ENCODE peak calls at places on chromosomes 2 and 18, in six cellular contexts. B is kidney epithelial cell, L is bronchial epithelial cell, R is pancreas, G is foreskin fibroblast, D is left ventricle myocardium inferior. V is an unnamed sample.

GRCh38 chr18:79632765-79633164 is 46.8 kb upstream of the CTDP1 start:
- DNase-seq in B (no peak), L (no peak), R (no peak), G (no peak), D (no peak), V (no peak)

GRCh38 chr2:145065278-145065677 is 545.4 kb upstream of the ZEB2 start:
- DNase-seq in B (no peak), L (no peak), R (no peak), G (no peak), D (no peak), V (no peak)

GRCh38 chr2:161019311-161019710 is 140.9 kb upstream of the TANK start:
- DNase-seq in B (no peak), L (no peak), R (no peak), G (peak), D (no peak), V (no peak)

GRCh38 chr2:23383087-23383486 is 1.9 kb upstream of the KLHL29 start:
- DNase-seq in B (no peak), L (no peak), R (no peak), G (no peak), D (no peak), V (no peak)

GRCh38 chr2:9771481-9772017 is 71.7 kb upstream of the TAF1B start:
- DNase-seq in B (peak), L (no peak), R (no peak), G (peak), D (no peak), V (no peak)

GRCh38 chr18:46039967-46040746 is 31.9 kb downstream of the PSTPIP2 start:
- DNase-seq in B (no peak), L (no peak), R (no peak), G (no peak), D (no peak), V (no peak)

GRCh38 chr2:167028503-167028902 is 140.2 kb downstream of the XIRP2 start:
- DNase-seq in B (no peak), L (no peak), R (no peak), G (no peak), D (no peak), V (no peak)

GRCh38 chr2:10006248-10007147 is 36.9 kb upstream of the KLF11 start:
- DNase-seq in B (no peak), L (no peak), R (peak), G (no peak), D (peak), V (peak)

GRCh38 chr2:220466251-220466691 is 838.8 kb downstream of the SLC4A3 start:
- DNase-seq in B (no peak), L (no peak), R (no peak), G (peak), D (no peak), V (no peak)

GRCh38 chr18:31278609-31279071 is 39.3 kb upstream of the DSG1 start:
- DNase-seq in B (no peak), L (no peak), R (no peak), G (no peak), D (no peak), V (peak)

GRCh38 chr2:44866131-44866530 is 75.4 kb upstream of the SIX3 start:
- DNase-seq in B (no peak), L (no peak), R (no peak), G (no peak), D (no peak), V (no peak)

GRCh38 chr2:140988597-140988996 is 1142.2 kb downstream of the LRP1B start:
- DNase-seq in B (no peak), L (peak), R (no peak), G (peak), D (no peak), V (peak)

GRCh38 chr2:237365671-237366070 is 48.3 kb downstream of the COL6A3 start:
- DNase-seq in B (no peak), L (no peak), R (no peak), G (no peak), D (no peak), V (no peak)

GRCh38 chr2:119175517-119175916 is 17.0 kb upstream of the C1QL2 start:
- DNase-seq in B (no peak), L (no peak), R (no peak), G (no peak), D (no peak), V (no peak)

GRCh38 chr2:16136461-16137035 is 196.2 kb downstream of the MYCN start:
- DNase-seq in B (no peak), L (no peak), R (no peak), G (no peak), D (no peak), V (no peak)

DNA sequence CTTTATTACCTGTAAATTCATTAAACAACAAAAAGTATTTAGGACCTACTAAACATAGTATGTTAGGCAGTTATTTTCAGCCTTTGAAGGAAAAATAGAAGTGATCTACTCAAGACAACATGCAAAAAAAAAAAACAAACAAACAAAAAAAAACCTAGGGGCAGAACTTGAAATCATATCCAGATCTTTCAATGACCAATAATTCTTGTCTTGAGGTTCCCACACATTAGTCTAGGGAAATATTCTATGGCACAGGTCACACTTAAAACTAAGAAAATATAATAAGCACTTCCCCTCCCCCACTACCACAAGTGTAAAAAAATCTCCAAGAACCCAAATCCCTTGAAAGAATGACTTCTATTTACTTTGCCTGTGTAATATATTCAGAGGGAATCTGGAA is 3.6 kb downstream of the PELI1 start:
- DNase-seq in B (no peak), L (no peak), R (no peak), G (no peak), D (no peak), V (no peak)
- H3K4me3 ChIP-seq in B (no peak), L (no peak), R (no peak), G (no peak), D (peak), V (no peak)

GRCh38 chr2:43481927-43482542 is 113.8 kb downstream of the THADA start:
- DNase-seq in B (no peak), L (no peak), R (no peak), G (no peak), D (no peak), V (no peak)

GRCh38 chr2:43486604-43487003 is 109.2 kb downstream of the THADA start:
- DNase-seq in B (no peak), L (no peak), R (no peak), G (peak), D (no peak), V (peak)

GRCh38 chr2:43480874-43481273 is 115.0 kb downstream of the THADA start:
- DNase-seq in B (no peak), L (no peak), R (no peak), G (no peak), D (no peak), V (no peak)

GRCh38 chr2:43484323-43484930 is 111.4 kb downstream of the THADA start:
- DNase-seq in B (peak), L (peak), R (no peak), G (peak), D (no peak), V (peak)

GRCh38 chr2:43482974-43483373 is 112.9 kb downstream of the THADA start:
- DNase-seq in B (peak), L (peak), R (no peak), G (no peak), D (no peak), V (peak)
- H3K4me3 ChIP-seq in B (no peak), L (no peak), R (no peak), G (no peak), D (no peak), V (no peak)

GRCh38 chr2:212595036-212595654 is 56.5 kb upstream of the ERBB4 start:
- DNase-seq in B (no peak), L (peak), R (no peak), G (peak), D (no peak), V (peak)
- H3K4me3 ChIP-seq in B (no peak), L (no peak), R (no peak), G (no peak), D (no peak), V (no peak)

GRCh38 chr2:219435701-219436100 is 1.1 kb downstream of the SPEG start:
- DNase-seq in B (no peak), L (no peak), R (no peak), G (no peak), D (no peak), V (no peak)
- H3K4me3 ChIP-seq in B (no peak), L (no peak), R (no peak), G (no peak), D (peak), V (no peak)

GRCh38 chr2:64641585-64641984 is 12.1 kb downstream of the SERTAD2 start:
- DNase-seq in B (no peak), L (no peak), R (no peak), G (no peak), D (no peak), V (no peak)

GRCh38 chr2:64644240-64645013 is 9.3 kb downstream of the SERTAD2 start:
- DNase-seq in B (no peak), L (peak), R (peak), G (peak), D (peak), V (peak)

GRCh38 chr2:64645014-64645418 is 8.7 kb downstream of the SERTAD2 start:
- DNase-seq in B (no peak), L (peak), R (no peak), G (peak), D (peak), V (peak)

GRCh38 chr2:64646007-64646880 is 7.5 kb downstream of the SERTAD2 start:
- DNase-seq in B (no peak), L (peak), R (peak), G (peak), D (peak), V (peak)

GRCh38 chr2:64643838-64644219 is 9.9 kb downstream of the SERTAD2 start:
- DNase-seq in B (no peak), L (no peak), R (no peak), G (no peak), D (no peak), V (no peak)
- H3K4me3 ChIP-seq in B (no peak), L (no peak), R (no peak), G (peak), D (peak), V (peak)

DNA sequence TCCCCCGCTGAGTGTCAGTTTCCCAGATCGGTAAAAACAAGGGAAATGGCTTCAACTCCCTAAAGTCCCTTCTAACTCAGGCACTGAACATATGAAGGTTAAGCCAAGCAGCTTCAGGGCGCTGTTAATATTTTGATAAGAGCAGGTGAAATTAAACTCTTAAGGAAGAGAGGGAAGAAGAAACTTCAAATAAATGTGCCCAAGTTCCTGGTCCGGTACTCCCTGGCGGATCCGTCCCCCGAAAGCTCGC is 564 bp downstream of the TRABD2A start:
- DNase-seq in B (no peak), L (no peak), R (no peak), G (no peak), D (no peak), V (no peak)
- H3K4me3 ChIP-seq in B (peak), L (peak), R (peak), G (peak), D (peak), V (peak)

GRCh38 chr2:149383340-149383739 is 53.0 kb downstream of the LYPD6 start:
- DNase-seq in B (no peak), L (peak), R (no peak), G (peak), D (no peak), V (peak)
- H3K4me3 ChIP-seq in B (no peak), L (no peak), R (no peak), G (no peak), D (no peak), V (no peak)

DNA sequence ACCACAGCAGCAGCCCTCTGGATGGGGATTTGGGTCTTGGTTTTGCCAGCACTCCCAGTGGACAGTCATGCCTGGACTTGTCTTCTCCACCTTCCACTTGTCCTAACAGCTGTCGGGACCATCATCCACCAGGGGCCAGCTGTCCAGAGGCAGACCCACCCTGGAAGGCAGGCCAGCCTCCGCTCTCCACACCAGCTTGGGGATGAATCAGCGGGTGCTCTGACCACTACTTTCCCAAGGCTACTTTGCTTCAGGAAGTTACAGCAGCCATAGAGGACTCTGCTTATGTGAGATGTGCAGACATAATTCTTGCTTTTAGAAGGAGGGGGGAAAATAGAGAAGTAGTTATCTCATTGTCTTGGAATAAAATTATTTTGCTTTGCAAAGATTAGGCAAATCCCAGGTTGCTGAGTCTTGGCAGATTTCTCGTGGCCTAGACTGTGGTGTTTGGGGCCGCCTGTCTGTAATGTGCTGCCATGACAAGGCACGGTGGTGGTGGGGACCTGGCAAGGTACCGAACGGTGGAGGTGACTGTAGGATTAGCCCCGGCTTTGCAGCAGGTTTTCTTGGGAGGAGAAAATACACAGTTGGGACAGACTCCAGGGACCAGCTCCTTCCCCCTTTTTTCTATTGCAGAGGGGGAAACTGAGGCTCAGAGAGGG is 148.7 kb downstream of the AGAP1 start:
- DNase-seq in B (no peak), L (peak), R (no peak), G (peak), D (peak), V (peak)
- H3K4me3 ChIP-seq in B (no peak), L (no peak), R (no peak), G (no peak), D (no peak), V (no peak)

V was measured in epithelial cell of esophagus.